ENCODE peak calls at places on chromosomes 16 and 17, in four cellular contexts. One of them, this sample, is unnamed.

GRCh38 chr17:7840875-7841274 is 6.9 kb downstream of the KDM6B start:
- DNase-seq in A549: no peak
- DNase-seq in foreskin fibroblast: no peak
- DNase-seq in esophagus muscularis mucosa: no peak
- DNase-seq in this sample: no peak

GRCh38 chr16:77057161-77057736 is 133.7 kb upstream of the MON1B start:
- DNase-seq in A549: no peak
- DNase-seq in foreskin fibroblast: no peak
- DNase-seq in esophagus muscularis mucosa: no peak
- DNase-seq in this sample: no peak

GRCh38 chr16:27980076-27980775 is 83.3 kb downstream of the GSG1L start:
- DNase-seq in A549: no peak
- DNase-seq in foreskin fibroblast: no peak
- DNase-seq in esophagus muscularis mucosa: no peak
- DNase-seq in this sample: no peak

GRCh38 chr17:66676421-66676820 is 158.5 kb upstream of the CACNG5 start:
- DNase-seq in A549: peak
- DNase-seq in foreskin fibroblast: peak
- DNase-seq in esophagus muscularis mucosa: no peak
- DNase-seq in this sample: no peak

GRCh38 chr17:65278050-65278819 is 141.1 kb downstream of the RGS9 start:
- DNase-seq in A549: peak
- DNase-seq in foreskin fibroblast: peak
- DNase-seq in esophagus muscularis mucosa: no peak
- DNase-seq in this sample: no peak

GRCh38 chr16:59394526-59394925 is 660.4 kb upstream of the GOT2 start:
- DNase-seq in A549: no peak
- DNase-seq in foreskin fibroblast: no peak
- DNase-seq in esophagus muscularis mucosa: no peak
- DNase-seq in this sample: no peak

GRCh38 chr17:5500247-5500803 is 14.0 kb downstream of the MIS12 start:
- DNase-seq in A549: no peak
- DNase-seq in foreskin fibroblast: peak
- DNase-seq in esophagus muscularis mucosa: no peak
- DNase-seq in this sample: no peak

GRCh38 chr17:40021471-40021961 is 6.3 kb downstream of the CSF3 start:
- DNase-seq in A549: peak
- DNase-seq in foreskin fibroblast: peak
- DNase-seq in esophagus muscularis mucosa: no peak
- DNase-seq in this sample: no peak

GRCh38 chr16:74743668-74744299 is 30.8 kb downstream of the FA2H start:
- DNase-seq in A549: peak
- DNase-seq in foreskin fibroblast: peak
- DNase-seq in esophagus muscularis mucosa: no peak
- DNase-seq in this sample: peak

GRCh38 chr17:50675190-50675589 is 32.5 kb downstream of the ANKRD40 start:
- DNase-seq in A549: no peak
- DNase-seq in foreskin fibroblast: no peak
- DNase-seq in esophagus muscularis mucosa: no peak
- DNase-seq in this sample: no peak

GRCh38 chr16:84569382-84569987 is 48.4 kb downstream of the COTL1 start:
- DNase-seq in A549: no peak
- DNase-seq in foreskin fibroblast: no peak
- DNase-seq in esophagus muscularis mucosa: no peak
- DNase-seq in this sample: no peak

GRCh38 chr17:31299624-31300023 is 2.6 kb upstream of the OMG start:
- DNase-seq in A549: no peak
- DNase-seq in foreskin fibroblast: no peak
- DNase-seq in esophagus muscularis mucosa: no peak
- DNase-seq in this sample: peak

GRCh38 chr16:52546291-52546941 is 527 bp downstream of the TOX3 start:
- DNase-seq in A549: no peak
- DNase-seq in foreskin fibroblast: no peak
- DNase-seq in esophagus muscularis mucosa: peak
- DNase-seq in this sample: no peak

GRCh38 chr17:28256370-28256769 is 62.6 kb upstream of the TMEM97 start:
- DNase-seq in A549: no peak
- DNase-seq in foreskin fibroblast: no peak
- DNase-seq in esophagus muscularis mucosa: no peak
- DNase-seq in this sample: no peak

GRCh38 chr16:27779719-27780161 is 229.8 kb downstream of the KATNIP start:
- DNase-seq in A549: peak
- DNase-seq in foreskin fibroblast: peak
- DNase-seq in esophagus muscularis mucosa: no peak
- DNase-seq in this sample: peak

This sample was measured in NCI-H526 treated with DMSO at 0.1 percent for 48 hours.